ENCODE peak calls at places on chromosomes 2 and 18, in eight cellular contexts. M is lower lobe of right lung, P is GM12878, T is PC-9, S is left ventricle myocardium inferior, F is MM.1S, Y is tibial nerve, G is DND-41. V is an unnamed sample. For H3K27me3, the result is how much of the 10 kb centered on the place peaks cover.

GRCh38 chr2:118371500-118371899 is 283.2 kb downstream of the INSIG2 start:
- DNase-seq in M (no peak), G (no peak), F (peak), P (no peak), S (no peak), Y (no peak), T (no peak), V (peak)

GRCh38 chr18:79952996-79953559 is 1.6 kb upstream of the SLC66A2 start:
- DNase-seq in F (no peak), S (no peak), M (peak), T (no peak), Y (no peak), P (no peak), G (no peak), V (no peak)

GRCh38 chr2:3432067-3432466 is 52.6 kb downstream of the TRAPPC12 start:
- DNase-seq in M (no peak), F (no peak), S (no peak), T (no peak), P (no peak), G (no peak), Y (no peak), V (no peak)

GRCh38 chr2:106537047-106537446 is 49.9 kb downstream of the CD8B2 start:
- DNase-seq in Y (peak), T (no peak), S (no peak), G (no peak), M (peak), F (no peak), P (peak), V (no peak)

GRCh38 chr2:1450935-1451334 is 37.7 kb downstream of the TPO start:
- DNase-seq in T (no peak), M (no peak), S (no peak), Y (no peak), P (no peak), F (no peak), G (no peak), V (no peak)

GRCh38 chr2:85801871-85802270 is 48.1 kb downstream of the ATOH8 start:
- DNase-seq in F (no peak), M (no peak), Y (no peak), G (no peak), S (no peak), T (no peak), P (no peak), V (no peak)

GRCh38 chr18:79964330-79965118 is at the start of gene HSBP1L1:
- DNase-seq in T (peak), P (no peak), G (no peak), M (peak), F (peak), S (peak), Y (no peak), V (no peak)

GRCh38 chr2:28656937-28657615 is 94.6 kb upstream of the PPP1CB start:
- DNase-seq in M (no peak), F (no peak), T (no peak), G (no peak), P (no peak), Y (no peak), S (no peak), V (no peak)

GRCh38 chr18:7237670-7238272 is 6.9 kb downstream of the LRRC30 start:
- DNase-seq in M (no peak), T (no peak), P (no peak), F (no peak), S (no peak), G (no peak), Y (no peak), V (no peak)

GRCh38 chr2:4110273-4110672 is 406.9 kb downstream of the DCDC2C start:
- DNase-seq in Y (no peak), F (no peak), P (no peak), G (no peak), S (no peak), M (no peak), T (no peak), V (no peak)

GRCh38 chr2:20050104-20050711 is 1.2 kb downstream of the LAPTM4A start:
- DNase-seq in T (peak), P (peak), Y (peak), M (no peak), S (no peak), G (peak), F (peak), V (no peak)

GRCh38 chr2:135299656-135300244 is 231.3 kb downstream of the ZRANB3 start:
- DNase-seq in M (no peak), F (no peak), S (no peak), G (no peak), Y (no peak), P (peak), T (no peak), V (no peak)

GRCh38 chr2:95381212-95382127 is 21.0 kb upstream of the FAHD2A start:
- DNase-seq in M (no peak), T (no peak), Y (no peak), F (no peak), P (no peak), S (no peak), G (no peak), V (no peak)

GRCh38 chr2:88170472-88170892 is 336 bp downstream of the THNSL2 start:
- DNase-seq in G (no peak), F (no peak), P (no peak), T (no peak), S (no peak), M (peak), Y (peak), V (peak)

GRCh38 chr18:48358868-48359267 is 50.3 kb downstream of the ZBTB7C start:
- DNase-seq in T (no peak), S (no peak), P (no peak), F (no peak), M (no peak), Y (no peak), G (no peak), V (no peak)

GRCh38 chr2:45382744-45383143 is 228.3 kb downstream of the SRBD1 start:
- DNase-seq in S (no peak), M (no peak), F (no peak), Y (no peak), T (no peak), P (no peak), G (no peak), V (peak)

GRCh38 chr2:68024450-68024849 is 38.4 kb downstream of the C1D start:
- DNase-seq in S (no peak), F (no peak), G (no peak), T (no peak), M (no peak), P (no peak), Y (no peak), V (no peak)

GRCh38 chr2:108923019-108923700 is 65.9 kb downstream of the EDAR start:
- DNase-seq in G (no peak), Y (no peak), P (no peak), M (no peak), F (no peak), S (no peak), T (peak), V (no peak)

GRCh38 chr18:13620206-13620672 is 106.1 kb downstream of the FAM210A start:
- DNase-seq in M (no peak), S (no peak), G (no peak), T (no peak), F (no peak), Y (no peak), P (no peak), V (no peak)

GRCh38 chr18:3454365-3455089 is 4.6 kb downstream of the TGIF1 start:
- DNase-seq in G (peak), S (no peak), M (no peak), Y (peak), P (peak), F (peak), T (peak), V (peak)

GRCh38 chr2:1782514-1782913 is 38.2 kb upstream of the PXDN start:
- DNase-seq in G (no peak), T (no peak), Y (no peak), S (no peak), P (no peak), F (no peak), M (no peak), V (no peak)

GRCh38 chr18:26708814-26709717 is 156.4 kb downstream of the AQP4 start:
- DNase-seq in F (no peak), T (no peak), G (no peak), Y (no peak), S (no peak), P (no peak), M (peak), V (no peak)

GRCh38 chr18:53971331-53971730 is 253.1 kb downstream of the MBD2 start:
- DNase-seq in F (no peak), P (no peak), T (no peak), S (no peak), Y (no peak), M (no peak), G (no peak), V (peak)

GRCh38 chr2:216495656-216496055 is 3.0 kb upstream of the RPL37A start:
- DNase-seq in S (no peak), T (no peak), M (no peak), Y (no peak), P (no peak), G (no peak), F (no peak), V (no peak)

GRCh38 chr2:105443610-105444598 is 45.1 kb upstream of the FHL2 start:
- DNase-seq in M (no peak), S (no peak), P (no peak), Y (no peak), T (peak), F (no peak), G (no peak), V (no peak)

GRCh38 chr2:170073288-170073687 is 104.7 kb upstream of the MYO3B start:
- DNase-seq in Y (peak), G (no peak), M (no peak), T (peak), P (no peak), S (peak), F (no peak), V (peak)

GRCh38 chr2:140842110-140842509 is 1288.7 kb downstream of the LRP1B start:
- DNase-seq in S (no peak), Y (no peak), T (no peak), G (no peak), P (no peak), M (no peak), F (no peak), V (no peak)

GRCh38 chr2:101983928-101984327 is 7.8 kb upstream of the IL1R2 start:
- DNase-seq in T (no peak), F (no peak), Y (no peak), G (no peak), M (no peak), P (no peak), S (no peak), V (no peak)

GRCh38 chr2:10575566-10576300 is 114.0 kb downstream of the NOL10 start:
- DNase-seq in P (no peak), T (no peak), G (no peak), F (no peak), Y (no peak), S (no peak), M (no peak), V (peak)

GRCh38 chr2:140586379-140586778 is 1544.4 kb downstream of the LRP1B start:
- DNase-seq in P (peak), G (peak), S (no peak), Y (no peak), F (peak), T (no peak), M (no peak), V (peak)

GRCh38 chr18:6054443-6054842 is 159.1 kb upstream of the TMEM200C start:
- DNase-seq in S (no peak), P (no peak), Y (no peak), M (no peak), G (no peak), T (no peak), F (no peak), V (no peak)

GRCh38 chr2:149029312-149029965 is 9.1 kb upstream of the LYPD6B start:
- DNase-seq in M (no peak), S (no peak), G (no peak), P (no peak), F (no peak), Y (no peak), T (no peak), V (no peak)

GRCh38 chr2:136255127-136255526 is 137.2 kb upstream of the CXCR4 start:
- DNase-seq in M (no peak), T (no peak), G (no peak), Y (no peak), P (no peak), S (no peak), F (no peak), V (no peak)

GRCh38 chr18:44673256-44673950 is 7.3 kb upstream of the SETBP1 start:
- DNase-seq in P (no peak), S (no peak), F (no peak), T (no peak), G (no peak), Y (no peak), M (no peak), V (no peak)

DNA sequence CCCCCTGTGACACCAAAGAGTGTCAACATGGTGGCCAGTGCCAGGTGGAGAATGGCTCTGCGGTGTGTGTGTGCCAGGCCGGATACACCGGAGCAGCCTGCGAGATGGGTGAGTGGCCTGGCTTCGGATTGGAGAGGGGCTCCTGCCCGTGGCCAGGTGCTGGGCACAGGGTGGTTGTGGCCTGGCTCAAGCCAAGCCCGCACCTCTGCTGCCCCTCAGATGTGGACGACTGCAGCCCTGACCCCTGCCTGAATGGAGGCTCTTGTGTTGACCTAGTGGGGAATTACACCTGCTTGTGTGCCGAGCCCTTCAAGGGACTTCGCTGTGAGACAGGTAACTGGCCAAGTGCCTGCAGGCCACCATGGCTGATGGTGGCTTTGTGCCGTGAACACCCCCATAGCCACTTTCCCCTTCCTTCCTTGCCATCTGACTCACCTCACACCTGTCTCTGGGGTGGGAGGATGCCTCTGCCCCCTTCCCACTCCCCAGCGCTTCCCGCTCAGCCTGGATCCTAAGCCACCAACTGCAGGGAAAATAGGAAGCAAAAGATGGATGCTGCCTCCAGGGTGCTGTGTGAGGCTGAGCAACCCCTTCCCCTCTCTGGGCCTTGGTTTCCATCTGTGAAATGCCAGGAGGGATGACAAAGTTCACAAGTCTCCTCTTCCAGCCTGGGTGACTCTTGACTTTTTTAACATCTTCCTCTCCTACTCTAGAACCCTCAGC is 41.8 kb downstream of the SNED1 start:
- DNase-seq in P (no peak), T (no peak), M (no peak), Y (no peak), G (no peak), F (no peak), S (no peak), V (no peak)
- H3K27ac ChIP-seq in P (peak), T (no peak), M (no peak), Y (no peak), G (no peak), F (no peak), S (no peak), V (no peak)

DNA sequence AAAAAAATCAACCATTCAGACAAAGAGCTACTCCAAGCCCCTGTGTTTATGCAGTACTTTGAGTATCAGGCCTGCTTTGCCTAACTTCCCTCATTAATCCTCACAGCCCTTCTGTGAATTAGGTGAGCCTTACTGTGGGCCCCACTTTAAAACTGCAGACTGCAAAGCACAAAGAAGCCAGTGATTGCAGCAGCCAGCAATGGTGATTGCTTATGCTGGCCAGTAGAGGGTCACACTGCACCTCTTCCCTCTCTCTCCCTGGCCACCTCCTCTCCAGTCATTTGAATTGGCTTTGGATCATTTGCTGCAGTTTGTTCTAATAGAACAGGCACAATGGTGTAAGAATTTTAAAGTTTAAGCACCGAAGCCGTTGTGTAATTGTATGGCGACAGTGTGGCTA is 229.9 kb downstream of the AGPS start:
- DNase-seq in M (no peak), T (no peak), P (no peak), Y (peak), G (no peak), S (no peak), F (no peak), V (no peak)
- TF ChIP-seq CTCF in M (no peak), T (no peak), P (no peak), Y (no peak), G (no peak), S (no peak), F (no peak), V (no peak)

GRCh38 chr2:162473-163135 is 101.2 kb downstream of the SH3YL1 start:
- DNase-seq in Y (no peak), T (no peak), F (no peak), G (no peak), M (no peak), P (no peak), S (no peak), V (no peak)
- H3K27me3 ChIP-seq in Y (under half), T (under half), F (under half), G (under half), M (under half), P (under half), S (half or more), V (under half)

GRCh38 chr2:100293341-100294161 is 28.8 kb downstream of the LONRF2 start:
- DNase-seq in M (no peak), G (no peak), T (no peak), Y (no peak), P (no peak), F (no peak), S (no peak), V (no peak)

GRCh38 chr2:100291152-100291970 is 30.9 kb downstream of the LONRF2 start:
- DNase-seq in F (no peak), S (no peak), Y (no peak), G (peak), M (peak), T (peak), P (no peak), V (peak)

GRCh38 chr2:100297511-100297910 is 24.8 kb downstream of the LONRF2 start:
- DNase-seq in G (no peak), T (no peak), Y (no peak), M (no peak), S (no peak), P (no peak), F (no peak), V (no peak)

GRCh38 chr2:100292022-100292580 is 30.2 kb downstream of the LONRF2 start:
- DNase-seq in P (no peak), T (peak), G (peak), F (no peak), S (no peak), Y (no peak), M (peak), V (peak)

DNA sequence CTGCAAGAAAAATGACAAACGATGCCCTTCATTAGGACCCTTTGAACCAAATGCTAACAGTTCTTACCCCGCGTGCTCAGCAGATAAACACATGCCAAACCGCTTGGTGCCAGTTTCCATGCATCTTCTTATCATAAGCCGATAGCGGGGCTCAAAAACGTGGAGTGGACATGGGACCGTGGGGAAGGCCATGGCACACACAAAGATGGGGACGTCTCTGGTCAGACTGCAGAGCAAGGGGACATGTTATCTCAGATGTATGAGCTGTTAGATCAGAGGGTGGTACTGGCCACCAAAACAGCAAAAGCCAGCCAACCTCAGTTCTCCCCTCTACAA is 28.2 kb downstream of the LONRF2 start:
- DNase-seq in S (no peak), T (no peak), M (no peak), Y (no peak), G (no peak), P (no peak), F (no peak), V (no peak)
- H3K27ac ChIP-seq in S (no peak), T (no peak), M (no peak), Y (no peak), G (no peak), P (no peak), F (no peak), V (no peak)

V was measured in brain microvascular endothelial cell.